ENCODE peak calls at places on chromosomes 13 and 19, in four cellular contexts. One of them, this sample, is unnamed. For H3K4me1, the result is how much of the 10 kb centered on the place peaks cover.

GRCh38 chr13:27783111-27783510 is 9.2 kb upstream of the GSX1 start:
- DNase-seq in left ventricle myocardium inferior: no peak
- DNase-seq in testis: peak
- DNase-seq in psoas muscle: no peak
- DNase-seq in this sample: no peak

GRCh38 chr19:36113895-36114762 is 546 bp downstream of the POLR2I start:
- DNase-seq in left ventricle myocardium inferior: no peak
- DNase-seq in testis: peak
- DNase-seq in psoas muscle: no peak
- DNase-seq in this sample: no peak

GRCh38 chr13:60274664-60275063 is 110.9 kb upstream of the DIAPH3 start:
- DNase-seq in psoas muscle: no peak
- DNase-seq in testis: no peak
- DNase-seq in left ventricle myocardium inferior: no peak
- DNase-seq in this sample: no peak

GRCh38 chr19:40776966-40777794 is 867 bp upstream of the RAB4B start:
- DNase-seq in testis: peak
- DNase-seq in psoas muscle: peak
- DNase-seq in left ventricle myocardium inferior: peak
- DNase-seq in this sample: peak

GRCh38 chr19:35995655-35995993 is 636 bp downstream of the SDHAF1 start:
- DNase-seq in left ventricle myocardium inferior: peak
- DNase-seq in psoas muscle: peak
- DNase-seq in testis: peak
- DNase-seq in this sample: peak

GRCh38 chr13:87893186-87893585 is 222.0 kb downstream of the SLITRK5 start:
- DNase-seq in testis: no peak
- DNase-seq in left ventricle myocardium inferior: no peak
- DNase-seq in psoas muscle: no peak
- DNase-seq in this sample: no peak

GRCh38 chr13:110648155-110648819 is 32.9 kb downstream of the NAXD start:
- DNase-seq in left ventricle myocardium inferior: no peak
- DNase-seq in psoas muscle: peak
- DNase-seq in testis: no peak
- DNase-seq in this sample: peak

GRCh38 chr13:86426437-86426836 is 627.2 kb upstream of the SLITRK6 start:
- DNase-seq in testis: no peak
- DNase-seq in psoas muscle: no peak
- DNase-seq in left ventricle myocardium inferior: no peak
- DNase-seq in this sample: no peak

GRCh38 chr13:61247149-61247936 is 168.3 kb downstream of the PCDH20 start:
- DNase-seq in left ventricle myocardium inferior: no peak
- DNase-seq in testis: no peak
- DNase-seq in psoas muscle: no peak
- DNase-seq in this sample: no peak

GRCh38 chr19:46030861-46031550 is 8.2 kb upstream of the PGLYRP1 start:
- DNase-seq in left ventricle myocardium inferior: no peak
- DNase-seq in psoas muscle: no peak
- DNase-seq in testis: no peak
- DNase-seq in this sample: no peak

GRCh38 chr19:47228168-47228936 is 2.6 kb downstream of the BBC3 start:
- DNase-seq in testis: peak
- DNase-seq in left ventricle myocardium inferior: peak
- DNase-seq in psoas muscle: peak
- DNase-seq in this sample: peak

GRCh38 chr13:111346281-111346680 is 25.8 kb downstream of the TEX29 start:
- DNase-seq in left ventricle myocardium inferior: peak
- DNase-seq in psoas muscle: no peak
- DNase-seq in testis: no peak
- DNase-seq in this sample: no peak

GRCh38 chr19:45051929-45052579 is 13.2 kb downstream of the CLASRP start:
- DNase-seq in left ventricle myocardium inferior: no peak
- DNase-seq in testis: no peak
- DNase-seq in psoas muscle: no peak
- DNase-seq in this sample: no peak

GRCh38 chr13:88068975-88069374 is 397.8 kb downstream of the SLITRK5 start:
- DNase-seq in testis: peak
- DNase-seq in psoas muscle: no peak
- DNase-seq in left ventricle myocardium inferior: no peak
- DNase-seq in this sample: no peak

GRCh38 chr13:24727731-24728601 is 36.0 kb upstream of the RNF17 start:
- DNase-seq in left ventricle myocardium inferior: no peak
- DNase-seq in psoas muscle: no peak
- DNase-seq in testis: peak
- DNase-seq in this sample: peak

GRCh38 chr13:20438801-20439200 is 86.9 kb downstream of the CRYL1 start:
- DNase-seq in testis: no peak
- DNase-seq in psoas muscle: no peak
- DNase-seq in left ventricle myocardium inferior: no peak
- DNase-seq in this sample: no peak

GRCh38 chr19:20060282-20060681 is 17.5 kb upstream of the ZNF90 start:
- DNase-seq in left ventricle myocardium inferior: no peak
- DNase-seq in psoas muscle: no peak
- DNase-seq in testis: no peak
- DNase-seq in this sample: no peak

GRCh38 chr13:86856996-86857395 is 814.2 kb upstream of the SLITRK5 start:
- DNase-seq in left ventricle myocardium inferior: no peak
- DNase-seq in testis: no peak
- DNase-seq in psoas muscle: no peak
- DNase-seq in this sample: no peak

GRCh38 chr19:610801-611505 is 21.3 kb downstream of the HCN2 start:
- DNase-seq in left ventricle myocardium inferior: peak
- DNase-seq in testis: peak
- DNase-seq in psoas muscle: peak
- DNase-seq in this sample: no peak

GRCh38 chr13:60343978-60344377 is 53.0 kb upstream of the TDRD3 start:
- DNase-seq in testis: no peak
- DNase-seq in left ventricle myocardium inferior: no peak
- DNase-seq in psoas muscle: no peak
- DNase-seq in this sample: no peak

GRCh38 chr13:110633776-110634175 is 18.4 kb downstream of the NAXD start:
- DNase-seq in left ventricle myocardium inferior: no peak
- DNase-seq in psoas muscle: no peak
- DNase-seq in testis: no peak
- DNase-seq in this sample: no peak

GRCh38 chr13:25846227-25846984 is 205.4 kb downstream of the SHISA2 start:
- DNase-seq in testis: no peak
- DNase-seq in left ventricle myocardium inferior: no peak
- DNase-seq in psoas muscle: no peak
- DNase-seq in this sample: no peak

GRCh38 chr13:72911988-72912387 is 130.1 kb downstream of the PIBF1 start:
- DNase-seq in testis: no peak
- DNase-seq in left ventricle myocardium inferior: no peak
- DNase-seq in psoas muscle: no peak
- DNase-seq in this sample: no peak
- H3K4me1 ChIP-seq in testis: under half
- H3K4me1 ChIP-seq in left ventricle myocardium inferior: under half
- H3K4me1 ChIP-seq in psoas muscle: under half
- H3K4me1 ChIP-seq in this sample: under half

GRCh38 chr13:51816604-51817254 is 12.8 kb upstream of the DHRS12 start:
- DNase-seq in psoas muscle: no peak
- DNase-seq in left ventricle myocardium inferior: no peak
- DNase-seq in testis: no peak
- DNase-seq in this sample: no peak

GRCh38 chr13:51817717-51818116 is 13.8 kb upstream of the DHRS12 start:
- DNase-seq in testis: no peak
- DNase-seq in left ventricle myocardium inferior: no peak
- DNase-seq in psoas muscle: no peak
- DNase-seq in this sample: no peak

GRCh38 chr13:51819544-51819943 is 15.6 kb upstream of the DHRS12 start:
- DNase-seq in testis: no peak
- DNase-seq in left ventricle myocardium inferior: no peak
- DNase-seq in psoas muscle: no peak
- DNase-seq in this sample: no peak

GRCh38 chr13:51818276-51818675 is 14.3 kb upstream of the DHRS12 start:
- DNase-seq in testis: no peak
- DNase-seq in psoas muscle: no peak
- DNase-seq in left ventricle myocardium inferior: no peak
- DNase-seq in this sample: no peak

GRCh38 chr13:51818771-51819511 is 15.0 kb upstream of the DHRS12 start:
- DNase-seq in testis: no peak
- DNase-seq in psoas muscle: peak
- DNase-seq in left ventricle myocardium inferior: no peak
- DNase-seq in this sample: peak
- H3K4me1 ChIP-seq in testis: under half
- H3K4me1 ChIP-seq in psoas muscle: under half
- H3K4me1 ChIP-seq in left ventricle myocardium inferior: half or more
- H3K4me1 ChIP-seq in this sample: under half

DNA sequence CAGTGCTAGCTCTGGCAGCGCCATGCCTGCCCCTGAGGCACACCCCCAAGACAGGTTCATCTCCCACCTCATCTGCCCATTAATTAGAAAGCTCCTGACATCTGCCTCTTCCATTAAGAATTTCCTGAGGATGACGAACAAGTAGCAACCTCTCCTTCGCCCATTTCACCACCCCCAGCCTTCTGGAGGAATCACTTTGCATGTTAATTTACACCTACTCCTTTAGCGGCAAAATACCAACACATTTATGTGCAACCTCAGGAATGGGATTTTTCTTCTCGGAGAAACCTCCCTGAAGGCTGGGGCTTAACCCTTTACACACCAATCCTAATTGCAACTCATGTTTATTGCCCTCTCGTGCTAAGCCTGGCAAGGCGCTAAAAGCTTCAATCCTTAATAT is 13.8 kb downstream of the SLC7A1 start:
- DNase-seq in testis: no peak
- DNase-seq in left ventricle myocardium inferior: no peak
- DNase-seq in psoas muscle: no peak
- DNase-seq in this sample: no peak
- H3K4me1 ChIP-seq in testis: under half
- H3K4me1 ChIP-seq in left ventricle myocardium inferior: half or more
- H3K4me1 ChIP-seq in psoas muscle: under half
- H3K4me1 ChIP-seq in this sample: under half

GRCh38 chr19:17719730-17720486 is 628 bp downstream of the MAP1S start:
- DNase-seq in psoas muscle: no peak
- DNase-seq in left ventricle myocardium inferior: no peak
- DNase-seq in testis: no peak
- DNase-seq in this sample: no peak
- H3K4me1 ChIP-seq in psoas muscle: under half
- H3K4me1 ChIP-seq in left ventricle myocardium inferior: half or more
- H3K4me1 ChIP-seq in testis: under half
- H3K4me1 ChIP-seq in this sample: under half

DNA sequence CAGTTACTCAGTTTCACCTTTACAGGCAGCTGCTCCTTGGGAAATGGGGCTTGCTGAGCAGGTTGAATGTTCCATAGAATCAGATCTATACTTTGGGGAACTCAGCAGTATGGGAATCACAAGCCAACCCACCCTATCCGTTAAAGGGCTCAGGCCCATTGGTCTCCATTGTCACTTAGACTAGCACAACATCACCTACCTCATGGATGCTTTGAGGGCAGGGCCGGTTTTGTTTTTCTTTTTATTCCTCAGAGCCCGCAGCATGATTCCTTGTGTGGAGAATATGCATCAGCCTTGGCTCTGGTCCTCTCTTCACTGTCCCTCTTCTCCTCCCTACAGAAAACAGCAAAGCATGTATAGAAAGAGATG is 48.0 kb downstream of the LRCH1 start:
- DNase-seq in left ventricle myocardium inferior: no peak
- DNase-seq in psoas muscle: no peak
- DNase-seq in testis: no peak
- DNase-seq in this sample: no peak
- H3K4me1 ChIP-seq in left ventricle myocardium inferior: half or more
- H3K4me1 ChIP-seq in psoas muscle: under half
- H3K4me1 ChIP-seq in testis: under half
- H3K4me1 ChIP-seq in this sample: under half

GRCh38 chr19:17309198-17309961 is at the start of gene DDA1:
- DNase-seq in testis: peak
- DNase-seq in left ventricle myocardium inferior: peak
- DNase-seq in psoas muscle: peak
- DNase-seq in this sample: peak
- H3K4me1 ChIP-seq in testis: under half
- H3K4me1 ChIP-seq in left ventricle myocardium inferior: half or more
- H3K4me1 ChIP-seq in psoas muscle: under half
- H3K4me1 ChIP-seq in this sample: under half

DNA sequence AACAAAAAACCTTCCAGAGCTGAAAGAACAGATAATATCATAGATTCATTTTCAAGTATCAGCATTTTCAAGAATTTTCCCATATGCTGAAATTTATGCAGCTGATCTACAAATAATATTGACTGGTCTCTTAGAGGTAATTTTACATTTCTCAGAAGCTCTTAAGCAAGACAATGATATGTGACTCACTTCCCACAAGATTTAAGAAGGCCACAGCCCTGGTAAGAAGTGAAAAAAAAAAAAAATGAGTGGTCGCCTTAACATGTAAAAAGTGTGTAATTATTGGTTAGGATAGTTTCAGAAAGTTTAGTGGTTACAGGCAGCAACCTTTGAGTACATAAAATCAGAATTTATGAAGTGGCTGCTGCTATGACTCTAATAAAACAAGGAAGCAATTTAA is 54.5 kb downstream of the NUFIP1 start:
- DNase-seq in psoas muscle: no peak
- DNase-seq in testis: no peak
- DNase-seq in left ventricle myocardium inferior: no peak
- DNase-seq in this sample: no peak
- H3K4me1 ChIP-seq in psoas muscle: under half
- H3K4me1 ChIP-seq in testis: under half
- H3K4me1 ChIP-seq in left ventricle myocardium inferior: under half
- H3K4me1 ChIP-seq in this sample: under half

GRCh38 chr19:3368848-3369336 is 2.5 kb downstream of the NFIC start:
- DNase-seq in psoas muscle: no peak
- DNase-seq in left ventricle myocardium inferior: no peak
- DNase-seq in testis: no peak
- DNase-seq in this sample: no peak

GRCh38 chr19:3372413-3372812 is 6.0 kb downstream of the NFIC start:
- DNase-seq in psoas muscle: no peak
- DNase-seq in testis: no peak
- DNase-seq in left ventricle myocardium inferior: no peak
- DNase-seq in this sample: no peak

GRCh38 chr19:3370214-3370720 is 3.9 kb downstream of the NFIC start:
- DNase-seq in psoas muscle: peak
- DNase-seq in left ventricle myocardium inferior: no peak
- DNase-seq in testis: no peak
- DNase-seq in this sample: no peak

GRCh38 chr19:3369337-3370213 is 3.2 kb downstream of the NFIC start:
- DNase-seq in testis: peak
- DNase-seq in left ventricle myocardium inferior: peak
- DNase-seq in psoas muscle: peak
- DNase-seq in this sample: peak

GRCh38 chr19:3370728-3371591 is 4.6 kb downstream of the NFIC start:
- DNase-seq in psoas muscle: peak
- DNase-seq in testis: no peak
- DNase-seq in left ventricle myocardium inferior: no peak
- DNase-seq in this sample: no peak
- H3K4me1 ChIP-seq in psoas muscle: under half
- H3K4me1 ChIP-seq in testis: under half
- H3K4me1 ChIP-seq in left ventricle myocardium inferior: half or more
- H3K4me1 ChIP-seq in this sample: under half

DNA sequence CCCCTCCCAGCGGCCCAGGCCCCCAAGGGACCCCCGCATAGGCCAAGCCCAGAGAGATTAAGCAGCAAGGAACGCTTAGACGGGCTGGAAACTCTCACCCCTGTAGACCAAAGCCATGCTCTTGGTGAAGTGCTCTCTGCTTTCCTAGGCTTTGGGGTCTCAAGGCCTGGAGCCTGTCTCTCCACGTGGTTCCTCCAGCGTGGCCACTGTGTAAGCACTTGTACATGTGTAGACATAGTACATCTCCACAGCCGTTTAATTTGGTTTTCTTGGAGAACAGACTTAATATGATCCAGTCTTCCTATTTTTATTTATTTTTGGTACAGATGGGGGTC is 1.1 kb downstream of the NUDT19 start:
- DNase-seq in left ventricle myocardium inferior: no peak
- DNase-seq in psoas muscle: no peak
- DNase-seq in testis: no peak
- DNase-seq in this sample: no peak
- H3K4me1 ChIP-seq in left ventricle myocardium inferior: half or more
- H3K4me1 ChIP-seq in psoas muscle: half or more
- H3K4me1 ChIP-seq in testis: under half
- H3K4me1 ChIP-seq in this sample: under half

This sample was measured in aorta.